ENCODE peak calls at places on chromosomes 7 and 10, in four cellular contexts. Y, H, L and B are unnamed samples.

GRCh38 chr10:122014652-122015248 is 25.8 kb downstream of the TACC2 start:
- DNase-seq in H (no peak), Y (no peak), L (no peak), B (no peak)

GRCh38 chr7:1742555-1743303 is 72.7 kb downstream of the ELFN1 start:
- DNase-seq in Y (no peak), L (no peak), H (no peak), B (no peak)

GRCh38 chr7:51070163-51070562 is 246.4 kb downstream of the COBL start:
- DNase-seq in Y (no peak), H (no peak), L (no peak), B (no peak)

GRCh38 chr10:78254013-78254412 is 220.3 kb downstream of the RPS24 start:
- DNase-seq in L (no peak), Y (no peak), H (no peak), B (no peak)

GRCh38 chr10:48404646-48405045 is 98.2 kb downstream of the MAPK8 start:
- DNase-seq in Y (no peak), H (no peak), L (no peak), B (no peak)

GRCh38 chr7:23945472-23945871 is 235.5 kb downstream of the STK31 start:
- DNase-seq in H (no peak), L (no peak), Y (no peak), B (no peak)

GRCh38 chr10:47104786-47105385 is 193.7 kb downstream of the PTPN20 start:
- DNase-seq in L (no peak), Y (no peak), H (no peak), B (no peak)

GRCh38 chr10:22003111-22003963 is at the start of gene DNAJC1:
- DNase-seq in L (peak; percentile 98), H (peak; percentile 72), Y (peak; percentile 100), B (peak; percentile 96)

GRCh38 chr10:110527731-110528171 is 30.0 kb downstream of the DUSP5 start:
- DNase-seq in L (no peak), Y (no peak), H (no peak), B (no peak)

GRCh38 chr10:97380513-97380912 is 20.6 kb downstream of the RRP12 start:
- DNase-seq in Y (no peak), H (no peak), L (no peak), B (no peak)

GRCh38 chr7:81161459-81162075 is 242.7 kb upstream of the SEMA3C start:
- DNase-seq in L (no peak), Y (no peak), H (no peak), B (no peak)